ENCODE peak calls at places on chromosomes 16 and 17, in five cellular contexts. V is D721Med; R is NCI-H1092; B is stimulated activated CD4-positive, alpha-beta T cell treated with anti-CD3 and anti-CD28 coated beads, Interleukin-1b, Interleukin-23, amount 100 ng/mL, for 1 hour; J is prostate gland. H is an unnamed sample.

GRCh38 chr16:31267332-31268032 is 7.7 kb downstream of the ITGAM start:
- DNase-seq in B (no peak), J (no peak), R (no peak), V (no peak), H (peak)

GRCh38 chr16:67249178-67249759 is 490 bp downstream of the SLC9A5 start:
- DNase-seq in V (no peak), B (no peak), R (no peak), J (no peak), H (no peak)

GRCh38 chr17:82493517-82493840 is 26.1 kb upstream of the FOXK2 start:
- DNase-seq in R (no peak), J (no peak), B (no peak), V (no peak), H (peak)

GRCh38 chr16:64996641-64997040 is 125.2 kb downstream of the CDH11 start:
- DNase-seq in R (no peak), B (no peak), J (no peak), V (no peak), H (no peak)

GRCh38 chr16:27899736-27900135 is 163.8 kb downstream of the GSG1L start:
- DNase-seq in J (no peak), V (no peak), R (no peak), B (no peak), H (no peak)

GRCh38 chr17:10396529-10397163 is 23.8 kb upstream of the MYH13 start:
- DNase-seq in V (no peak), B (no peak), R (no peak), J (no peak), H (no peak)

GRCh38 chr17:42118126-42118510 is 3.0 kb downstream of the KAT2A start:
- DNase-seq in B (no peak), J (no peak), R (no peak), V (no peak), H (no peak)

GRCh38 chr17:76697702-76698465 is 12.9 kb downstream of the MXRA7 start:
- DNase-seq in R (no peak), J (no peak), V (peak), B (no peak), H (peak)

GRCh38 chr17:44417553-44417952 is 28.1 kb upstream of the ITGA2B start:
- DNase-seq in B (no peak), V (no peak), J (no peak), R (no peak), H (peak)

GRCh38 chr17:77724876-77725615 is 233.5 kb upstream of the TNRC6C start:
- DNase-seq in B (no peak), R (no peak), J (no peak), V (no peak), H (no peak)

GRCh38 chr17:55496094-55496881 is 15.0 kb downstream of the SMIM36 start:
- DNase-seq in B (no peak), V (no peak), R (no peak), J (no peak), H (peak)

GRCh38 chr16:89575247-89576172 is at the start of gene CPNE7:
- DNase-seq in V (no peak), B (no peak), J (no peak), R (no peak), H (no peak)

GRCh38 chr16:1773703-1774455 is 945 bp upstream of the MRPS34 start:
- DNase-seq in R (no peak), V (no peak), J (no peak), B (no peak), H (no peak)

GRCh38 chr17:76223802-76224201 is 16.5 kb downstream of the RNF157 start:
- DNase-seq in V (no peak), J (no peak), B (no peak), R (no peak), H (no peak)

GRCh38 chr16:74743668-74744299 is 30.8 kb downstream of the FA2H start:
- DNase-seq in B (no peak), V (no peak), R (no peak), J (peak), H (peak)

GRCh38 chr17:13346081-13346533 is 255.6 kb downstream of the HS3ST3A1 start:
- DNase-seq in V (no peak), B (no peak), J (no peak), R (no peak), H (peak)

GRCh38 chr17:18025596-18026407 is 13.2 kb downstream of the ATPAF2 start:
- DNase-seq in R (no peak), J (no peak), V (no peak), B (no peak), H (no peak)

GRCh38 chr17:77649717-77650211 is 308.7 kb upstream of the TNRC6C start:
- DNase-seq in V (no peak), R (no peak), J (no peak), B (no peak), H (no peak)

GRCh38 chr17:66548659-66549311 is 246.4 kb downstream of the PRKCA start:
- DNase-seq in B (no peak), J (no peak), R (no peak), V (no peak), H (no peak)

GRCh38 chr17:64941761-64942160 is 22.5 kb upstream of the LRRC37A3 start:
- DNase-seq in B (no peak), R (no peak), J (no peak), V (no peak), H (no peak)

GRCh38 chr17:31281061-31281460 is 16.0 kb downstream of the OMG start:
- DNase-seq in B (no peak), J (no peak), R (no peak), V (no peak), H (no peak)

GRCh38 chr16:6777624-6778023 is 555.0 kb upstream of the RBFOX1 start:
- DNase-seq in R (no peak), V (no peak), B (no peak), J (no peak), H (no peak)

GRCh38 chr16:977096-977701 is 4.4 kb upstream of the SOX8 start:
- DNase-seq in J (peak), B (no peak), V (no peak), R (no peak), H (no peak)

GRCh38 chr17:17401271-17401781 is 75.5 kb upstream of the MED9 start:
- DNase-seq in R (no peak), V (no peak), J (no peak), B (no peak), H (peak)

GRCh38 chr17:79997004-79997673 is 38.5 kb downstream of the TBC1D16 start:
- DNase-seq in V (no peak), B (peak), R (no peak), J (no peak), H (no peak)

GRCh38 chr16:65372171-65372570 is 250.3 kb upstream of the CDH11 start:
- DNase-seq in V (no peak), R (no peak), J (no peak), B (no peak), H (no peak)

GRCh38 chr17:78032166-78032565 is 73.7 kb downstream of the TNRC6C start:
- DNase-seq in B (no peak), V (no peak), J (no peak), R (no peak), H (no peak)

GRCh38 chr16:4200000-4200780 is 41.7 kb downstream of the SRL start:
- DNase-seq in R (peak), V (peak), B (no peak), J (peak), H (peak)

GRCh38 chr17:17921192-17922082 is 50.8 kb downstream of the TOM1L2 start:
- DNase-seq in R (no peak), V (no peak), B (no peak), J (no peak), H (peak)

H was measured in Caki2.